ENCODE peak calls at places on chromosomes 4 and X, in five cellular contexts. One of them, this sample, is unnamed.
A peak's percentile ranks its signal among the peaks of the same experiment; 100 is the strongest.

GRCh38 chr4:184506527-184507121 is 32.3 kb upstream of the IRF2 start:
- DNase-seq in stromal cell of bone marrow: no peak
- DNase-seq in MV-4-11: peak; percentile 99
- DNase-seq in COR-L47: no peak
- DNase-seq in adipocyte: no peak
- DNase-seq in this sample: no peak

GRCh38 chr4:150178161-150178560 is 99.9 kb downstream of the DCLK2 start:
- DNase-seq in stromal cell of bone marrow: peak; percentile 35
- DNase-seq in adipocyte: peak; percentile 79
- DNase-seq in MV-4-11: no peak
- DNase-seq in COR-L47: no peak
- DNase-seq in this sample: no peak

GRCh38 chrX:133437771-133438170 is 22.5 kb upstream of the GPC4 start:
- DNase-seq in COR-L47: no peak
- DNase-seq in MV-4-11: no peak
- DNase-seq in adipocyte: no peak
- DNase-seq in stromal cell of bone marrow: no peak
- DNase-seq in this sample: no peak

GRCh38 chrX:56281789-56282188 is 49.6 kb downstream of the KLF8 start:
- DNase-seq in COR-L47: no peak
- DNase-seq in MV-4-11: peak; percentile 0
- DNase-seq in adipocyte: peak; percentile 48
- DNase-seq in stromal cell of bone marrow: peak; percentile 2
- DNase-seq in this sample: no peak

GRCh38 chr4:123929565-123929964 is 533.0 kb downstream of the SPRY1 start:
- DNase-seq in COR-L47: no peak
- DNase-seq in stromal cell of bone marrow: no peak
- DNase-seq in MV-4-11: no peak
- DNase-seq in adipocyte: no peak
- DNase-seq in this sample: no peak

GRCh38 chr4:1365271-1366178 is 18.5 kb downstream of the UVSSA start:
- DNase-seq in MV-4-11: no peak
- DNase-seq in adipocyte: no peak
- DNase-seq in stromal cell of bone marrow: no peak
- DNase-seq in COR-L47: peak; percentile 83
- DNase-seq in this sample: no peak

GRCh38 chr4:136863756-136864155 is 668.5 kb downstream of the PCDH18 start:
- DNase-seq in COR-L47: no peak
- DNase-seq in adipocyte: peak; percentile 16
- DNase-seq in stromal cell of bone marrow: no peak
- DNase-seq in MV-4-11: no peak
- DNase-seq in this sample: no peak

GRCh38 chrX:18545771-18546170 is 120.4 kb downstream of the CDKL5 start:
- DNase-seq in stromal cell of bone marrow: no peak
- DNase-seq in MV-4-11: no peak
- DNase-seq in COR-L47: no peak
- DNase-seq in adipocyte: no peak
- DNase-seq in this sample: no peak

GRCh38 chrX:39859991-39860861 is 237.5 kb downstream of the BCOR start:
- DNase-seq in stromal cell of bone marrow: no peak
- DNase-seq in COR-L47: no peak
- DNase-seq in MV-4-11: peak; percentile 83
- DNase-seq in adipocyte: peak; percentile 4
- DNase-seq in this sample: peak; percentile 65

GRCh38 chr4:26787461-26788340 is 72.9 kb upstream of the STIM2 start:
- DNase-seq in adipocyte: peak; percentile 42
- DNase-seq in MV-4-11: no peak
- DNase-seq in stromal cell of bone marrow: peak; percentile 36
- DNase-seq in COR-L47: peak; percentile 77
- DNase-seq in this sample: peak; percentile 19